ENCODE peak calls at places on chromosomes 5 and 9, in four cellular contexts. S is epithelial cell of esophagus, M is AG10803, V is endodermal cell. Z is an unnamed sample.

GRCh38 chr9:5671711-5672353 is 42.9 kb downstream of the RIC1 start:
- DNase-seq in V (peak; percentile 67), S (no peak), M (no peak), Z (no peak)

GRCh38 chr9:1058826-1059225 is 8.7 kb downstream of the DMRT2 start:
- DNase-seq in V (no peak), S (no peak), M (no peak), Z (no peak)

GRCh38 chr9:138042640-138043039 is 165.1 kb downstream of the CACNA1B start:
- DNase-seq in S (no peak), M (no peak), V (peak; percentile 60), Z (no peak)

GRCh38 chr5:177370488-177371119 is 12.9 kb downstream of the RGS14 start:
- DNase-seq in V (peak; percentile 100), S (peak; percentile 86), M (peak; percentile 77), Z (peak; percentile 96)

GRCh38 chr9:98094851-98095250 is 24.2 kb downstream of the TRIM14 start:
- DNase-seq in M (no peak), V (no peak), S (no peak), Z (no peak)

GRCh38 chr9:124752967-124753366 is 18.1 kb downstream of the NR6A1 start:
- DNase-seq in M (peak; percentile 70), S (peak; percentile 53), V (no peak), Z (no peak)

GRCh38 chr5:43638556-43638955 is 35.6 kb downstream of the NNT start:
- DNase-seq in S (no peak), M (peak; percentile 66), V (no peak), Z (peak; percentile 19)

GRCh38 chr9:128913995-128914772 is 6.6 kb upstream of the PHYHD1 start:
- DNase-seq in V (no peak), M (no peak), S (no peak), Z (no peak)

GRCh38 chr5:171429543-171429910 is 10.1 kb downstream of the FGF18 start:
- DNase-seq in S (no peak), M (no peak), V (no peak), Z (no peak)

GRCh38 chr9:126516936-126517750 is 96.6 kb upstream of the LMX1B start:
- DNase-seq in M (peak; percentile 83), V (peak; percentile 87), S (peak; percentile 85), Z (peak; percentile 85)

GRCh38 chr5:109695005-109695926 is 5.5 kb downstream of the MAN2A1 start:
- DNase-seq in S (no peak), M (no peak), V (no peak), Z (no peak)

GRCh38 chr5:126234563-126235195 is 188.5 kb upstream of the GRAMD2B start:
- DNase-seq in S (peak; percentile 52), V (peak; percentile 77), M (peak; percentile 17), Z (peak; percentile 32)

GRCh38 chr5:149611327-149611726 is 30.0 kb downstream of the ARHGEF37 start:
- DNase-seq in V (no peak), S (no peak), M (peak; percentile 57), Z (peak; percentile 52)

GRCh38 chr5:111251941-111252340 is 27.8 kb downstream of the CAMK4 start:
- DNase-seq in S (no peak), V (no peak), M (no peak), Z (no peak)

GRCh38 chr5:23466401-23466886 is 41.0 kb upstream of the PRDM9 start:
- DNase-seq in M (no peak), V (no peak), S (peak; percentile 98), Z (peak; percentile 77)

GRCh38 chr9:110093871-110094270 is 114.1 kb downstream of the C9orf152 start:
- DNase-seq in M (no peak), V (no peak), S (no peak), Z (no peak)

GRCh38 chr9:93188426-93189368 is 4.8 kb downstream of the WNK2 start:
- DNase-seq in S (no peak), V (no peak), M (no peak), Z (no peak)

GRCh38 chr9:34651876-34652602 is at the start of gene IL11RA:
- DNase-seq in S (peak; percentile 85), M (peak; percentile 94), V (peak; percentile 98), Z (peak; percentile 89)

GRCh38 chr9:23492126-23493002 is 333.7 kb downstream of the ELAVL2 start:
- DNase-seq in S (peak; percentile 80), V (peak; percentile 51), M (peak; percentile 28), Z (peak; percentile 29)

GRCh38 chr5:61182449-61182848 is 20.2 kb upstream of the SMIM15 start:
- DNase-seq in V (no peak), M (no peak), S (no peak), Z (peak; percentile 46)

GRCh38 chr9:137108608-137109249 is 5.8 kb downstream of the DPP7 start:
- DNase-seq in M (no peak), V (no peak), S (no peak), Z (no peak)

GRCh38 chr5:68958428-68958827 is 135.4 kb upstream of the SLC30A5 start:
- DNase-seq in V (no peak), M (no peak), S (no peak), Z (no peak)

GRCh38 chr9:33164138-33164809 is 2.9 kb downstream of the B4GALT1 start:
- DNase-seq in V (no peak), S (no peak), M (no peak), Z (peak; percentile 58)

GRCh38 chr5:174556756-174557155 is 167.6 kb upstream of the MSX2 start:
- DNase-seq in S (no peak), V (no peak), M (no peak), Z (no peak)

GRCh38 chr9:109143881-109144562 is 23.0 kb downstream of the FRRS1L start:
- DNase-seq in S (peak; percentile 38), M (peak; percentile 28), V (no peak), Z (peak; percentile 24)

GRCh38 chr9:70421020-70421271 is 6.5 kb upstream of the KLF9 start:
- DNase-seq in V (no peak), S (no peak), M (no peak), Z (no peak)

GRCh38 chr5:6606884-6607558 is 25.8 kb downstream of the NSUN2 start:
- DNase-seq in M (no peak), S (no peak), V (no peak), Z (no peak)

GRCh38 chr5:126939887-126940286 is 90.5 kb downstream of the MARCHF3 start:
- DNase-seq in M (peak; percentile 23), V (no peak), S (no peak), Z (no peak)

GRCh38 chr9:32500768-32501167 is 25.2 kb downstream of the RIGI start:
- DNase-seq in V (no peak), M (no peak), S (peak; percentile 77), Z (peak; percentile 77)

GRCh38 chr5:38675443-38675842 is 119.0 kb upstream of the LIFR start:
- DNase-seq in S (no peak), M (no peak), V (no peak), Z (no peak)

GRCh38 chr9:104743377-104743985 is 4.0 kb upstream of the NIPSNAP3A start:
- DNase-seq in M (peak; percentile 71), S (peak; percentile 78), V (peak; percentile 58), Z (peak; percentile 84)

DNA sequence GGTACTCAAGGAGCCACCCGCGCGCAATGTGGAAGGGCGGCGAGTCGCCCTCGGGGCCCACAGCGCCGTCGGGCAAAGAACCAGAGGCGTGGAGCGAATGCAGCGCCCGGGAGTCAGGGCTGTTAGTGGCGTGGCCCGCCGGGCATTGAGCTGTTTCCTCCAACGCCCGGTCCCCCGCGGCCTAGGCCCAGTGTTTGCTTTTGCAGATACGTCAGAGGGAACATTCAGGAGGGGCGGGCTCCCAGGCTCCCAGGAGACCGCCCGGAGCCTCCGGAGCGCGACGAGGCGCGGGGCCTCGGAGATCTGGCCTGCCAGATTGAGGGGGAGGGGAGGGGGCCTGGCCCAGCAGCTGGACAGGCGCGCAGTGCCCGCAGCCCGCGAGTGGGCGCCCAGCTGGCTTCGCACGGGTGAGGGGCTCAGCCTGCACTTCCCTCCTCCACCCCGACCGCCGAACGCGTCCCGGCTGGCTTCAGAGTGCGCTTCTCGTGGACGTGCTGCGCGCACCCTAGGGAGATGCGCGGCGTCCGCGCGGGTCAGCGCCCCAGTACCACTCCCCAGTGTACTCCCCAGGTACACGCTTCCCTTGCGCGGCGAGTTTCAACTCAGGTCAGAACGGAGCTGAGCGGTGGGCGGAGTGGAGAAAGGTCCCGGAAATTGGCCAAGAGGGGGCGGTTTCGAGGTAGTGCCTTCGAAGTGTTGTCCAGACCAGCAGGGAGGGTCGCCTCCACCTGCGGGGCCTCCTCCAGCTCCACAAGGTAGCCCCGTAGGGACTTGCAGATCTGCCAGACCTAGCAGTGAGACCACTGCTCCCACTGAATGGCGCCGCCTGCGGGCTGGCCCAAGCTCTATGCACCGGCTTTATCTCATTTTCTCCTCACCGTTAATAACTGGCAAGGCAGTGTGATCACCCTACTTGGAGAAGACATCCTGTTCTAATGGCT is 130.4 kb downstream of the TMEM174 start:
- DNase-seq in S (no peak), M (no peak), V (peak; percentile 94), Z (no peak)
- TF ChIP-seq CTCF in S (no peak), M (peak; percentile 12), V (peak; percentile 82), Z (no peak)

GRCh38 chr5:34439601-34440000 is 216.5 kb upstream of the RAI14 start:
- DNase-seq in M (no peak), V (no peak), S (no peak), Z (no peak)

DNA sequence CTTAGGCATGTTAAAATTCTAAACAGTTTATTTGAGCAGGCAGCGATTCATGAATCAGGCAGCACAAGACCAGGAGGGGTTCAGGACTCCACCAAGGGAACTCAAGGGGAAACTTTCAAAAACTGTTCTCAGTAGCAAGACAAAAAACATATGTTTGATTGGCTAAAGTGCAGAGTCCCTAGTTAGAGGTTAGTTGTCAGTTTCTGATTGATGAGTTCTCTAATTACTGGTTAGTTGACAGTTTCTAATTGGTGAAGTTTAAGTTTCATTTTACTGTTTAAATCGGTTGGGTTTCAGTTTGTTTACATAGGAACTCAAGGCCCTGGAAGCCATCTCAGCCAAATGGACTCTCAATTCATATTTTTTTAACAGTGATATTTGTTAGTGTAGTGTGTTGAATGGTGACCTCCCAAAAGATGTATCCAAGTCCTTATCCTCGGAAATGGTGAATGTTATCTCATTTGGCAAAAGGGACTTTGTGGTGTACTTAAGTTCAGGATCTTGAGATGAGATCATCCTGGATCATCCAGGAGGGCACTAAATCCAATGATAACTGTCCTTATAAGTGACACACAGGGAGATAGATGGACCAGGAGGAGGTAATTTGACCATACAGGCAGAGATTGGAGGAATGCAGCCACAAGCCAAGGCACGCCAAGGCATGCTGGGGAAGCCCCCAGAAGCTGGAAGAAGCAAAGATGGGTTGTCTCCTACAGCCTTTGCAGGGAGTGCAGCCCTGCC is 219.2 kb upstream of the RAI14 start:
- DNase-seq in V (no peak), S (no peak), M (no peak), Z (no peak)
- H3K4me3 ChIP-seq in V (peak overlapping the region; percentile 40), S (no peak overlapping the region), M (no peak overlapping the region), Z (no peak overlapping the region)

DNA sequence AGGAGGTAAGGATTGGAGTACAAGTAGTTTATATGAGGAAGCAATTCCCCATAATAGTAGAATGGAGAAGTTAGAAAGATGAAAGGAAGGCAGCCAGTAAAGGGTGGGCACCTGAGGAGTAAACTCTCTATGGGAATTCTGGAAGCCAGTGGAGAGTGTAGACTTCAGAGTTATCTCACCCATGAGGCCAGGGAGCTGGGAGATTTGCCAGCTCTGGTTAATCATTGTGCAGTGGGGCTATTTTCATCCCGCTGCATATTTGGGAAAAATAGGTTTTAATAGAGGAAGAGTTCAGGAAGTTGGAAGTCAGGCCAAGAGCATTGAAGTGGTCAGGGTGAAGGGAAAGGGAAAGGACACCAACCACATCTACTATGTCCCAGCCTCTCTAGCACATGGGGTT is 242.3 kb upstream of the BRINP1 start:
- DNase-seq in V (no peak), M (no peak), S (no peak), Z (no peak)
- TF ChIP-seq CTCF in V (no peak), M (no peak), S (no peak), Z (no peak)

DNA sequence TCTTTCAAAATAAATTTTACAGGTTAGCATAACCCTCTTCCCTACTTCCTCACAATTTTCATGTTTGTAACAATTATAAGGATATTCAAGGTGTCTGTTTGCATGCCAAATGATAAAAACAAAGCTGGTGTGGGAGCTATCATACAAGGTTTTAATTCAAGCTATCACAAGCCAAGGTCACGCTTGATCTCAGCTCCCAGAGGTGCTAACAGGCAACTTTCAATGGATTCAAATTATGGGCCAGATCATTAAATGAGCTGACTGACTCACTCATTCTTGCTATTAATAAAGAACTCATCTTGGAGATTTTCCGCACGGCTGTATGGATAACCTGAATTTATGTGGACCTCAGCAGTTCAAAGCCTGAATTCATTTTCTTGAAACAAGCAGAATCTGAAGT is 267.3 kb upstream of the CDH6 start:
- DNase-seq in M (no peak), V (no peak), S (no peak), Z (no peak)
- H3K4me3 ChIP-seq in M (no peak overlapping the region), V (no peak overlapping the region), S (no peak overlapping the region), Z (no peak overlapping the region)